ENCODE peak calls at places on chromosomes 3 and 15, in six cellular contexts. G, S, M, H, Y and K are unnamed samples.

GRCh38 chr3:149247025-149247710 is 25.5 kb upstream of the CP start:
- DNase-seq in G (no peak), S (no peak), M (peak; percentile 61), H (no peak), Y (no peak), K (no peak)

GRCh38 chr15:33064878-33065277 is 129.6 kb downstream of the FMN1 start:
- DNase-seq in G (no peak), S (no peak), M (peak; percentile 64), H (no peak), Y (peak; percentile 10), K (no peak)

GRCh38 chr15:66864871-66865281 is 162.8 kb downstream of the SMAD6 start:
- DNase-seq in G (no peak), S (no peak), M (no peak), H (no peak), Y (no peak), K (no peak)

GRCh38 chr15:39255760-39256159 is 325.1 kb upstream of the THBS1 start:
- DNase-seq in G (no peak), S (no peak), M (no peak), H (no peak), Y (no peak), K (no peak)

GRCh38 chr3:106006001-106006400 is 137.2 kb upstream of the CBLB start:
- DNase-seq in G (no peak), S (peak; percentile 19), M (peak; percentile 29), H (no peak), Y (no peak), K (no peak)

GRCh38 chr3:184593923-184594303 is 32.3 kb downstream of the EPHB3 start:
- DNase-seq in G (no peak), S (no peak), M (no peak), H (no peak), Y (no peak), K (no peak)

GRCh38 chr3:57029924-57030323 is 30.5 kb upstream of the SPATA12 start:
- DNase-seq in G (no peak), S (no peak), M (no peak), H (no peak), Y (no peak), K (no peak)

GRCh38 chr15:38685686-38686339 is 121.2 kb upstream of the RASGRP1 start:
- DNase-seq in G (no peak), S (no peak), M (no peak), H (no peak), Y (no peak), K (no peak)

GRCh38 chr15:27767918-27768640 is 331.0 kb downstream of the OCA2 start:
- DNase-seq in G (no peak), S (no peak), M (no peak), H (no peak), Y (no peak), K (no peak)

GRCh38 chr15:68479406-68479805 is 47.4 kb upstream of the ITGA11 start:
- DNase-seq in G (peak; percentile 77), S (peak; percentile 52), M (peak; percentile 61), H (no peak), Y (peak; percentile 97), K (no peak)

GRCh38 chr15:92901053-92901761 is 1.1 kb downstream of the CHD2 start:
- DNase-seq in G (no peak), S (no peak), M (peak; percentile 55), H (no peak), Y (no peak), K (no peak)

GRCh38 chr3:177597325-177598109 is 400.2 kb upstream of the TBL1XR1 start:
- DNase-seq in G (peak; percentile 45), S (peak; percentile 55), M (peak; percentile 95), H (peak; percentile 46), Y (peak; percentile 77), K (peak; percentile 61)

GRCh38 chr3:175335229-175335628 is 476.1 kb downstream of the NAALADL2 start:
- DNase-seq in G (no peak), S (no peak), M (no peak), H (no peak), Y (peak; percentile 90), K (no peak)

GRCh38 chr3:82055792-82056191 is 294.3 kb upstream of the GBE1 start:
- DNase-seq in G (no peak), S (no peak), M (peak; percentile 47), H (no peak), Y (no peak), K (no peak)

GRCh38 chr15:89531796-89532537 is 35.6 kb upstream of the RHCG start:
- DNase-seq in G (no peak), S (no peak), M (no peak), H (no peak), Y (no peak), K (no peak)

GRCh38 chr15:85579011-85579701 is 198.8 kb downstream of the AKAP13 start:
- DNase-seq in G (peak; percentile 73), S (no peak), M (no peak), H (no peak), Y (no peak), K (no peak)

GRCh38 chr3:38454179-38454883 is 641 bp downstream of the ACVR2B start:
- DNase-seq in G (no peak), S (peak; percentile 46), M (peak; percentile 5), H (peak; percentile 50), Y (no peak), K (no peak)

GRCh38 chr3:67030785-67031740 is 33.0 kb downstream of the KBTBD8 start:
- DNase-seq in G (no peak), S (no peak), M (no peak), H (no peak), Y (no peak), K (no peak)

GRCh38 chr15:20645956-20646355 is 104.4 kb upstream of the GOLGA6L6 start:
- DNase-seq in G (peak; percentile 42), S (no peak), M (no peak), H (no peak), Y (no peak), K (no peak)

GRCh38 chr3:114178770-114179368 is at the start of gene DRD3:
- DNase-seq in G (no peak), S (no peak), M (peak; percentile 59), H (no peak), Y (no peak), K (peak; percentile 14)

GRCh38 chr15:41331281-41331680 is 1.1 kb downstream of the OIP5 start:
- DNase-seq in G (no peak), S (no peak), M (no peak), H (no peak), Y (no peak), K (no peak)

DNA sequence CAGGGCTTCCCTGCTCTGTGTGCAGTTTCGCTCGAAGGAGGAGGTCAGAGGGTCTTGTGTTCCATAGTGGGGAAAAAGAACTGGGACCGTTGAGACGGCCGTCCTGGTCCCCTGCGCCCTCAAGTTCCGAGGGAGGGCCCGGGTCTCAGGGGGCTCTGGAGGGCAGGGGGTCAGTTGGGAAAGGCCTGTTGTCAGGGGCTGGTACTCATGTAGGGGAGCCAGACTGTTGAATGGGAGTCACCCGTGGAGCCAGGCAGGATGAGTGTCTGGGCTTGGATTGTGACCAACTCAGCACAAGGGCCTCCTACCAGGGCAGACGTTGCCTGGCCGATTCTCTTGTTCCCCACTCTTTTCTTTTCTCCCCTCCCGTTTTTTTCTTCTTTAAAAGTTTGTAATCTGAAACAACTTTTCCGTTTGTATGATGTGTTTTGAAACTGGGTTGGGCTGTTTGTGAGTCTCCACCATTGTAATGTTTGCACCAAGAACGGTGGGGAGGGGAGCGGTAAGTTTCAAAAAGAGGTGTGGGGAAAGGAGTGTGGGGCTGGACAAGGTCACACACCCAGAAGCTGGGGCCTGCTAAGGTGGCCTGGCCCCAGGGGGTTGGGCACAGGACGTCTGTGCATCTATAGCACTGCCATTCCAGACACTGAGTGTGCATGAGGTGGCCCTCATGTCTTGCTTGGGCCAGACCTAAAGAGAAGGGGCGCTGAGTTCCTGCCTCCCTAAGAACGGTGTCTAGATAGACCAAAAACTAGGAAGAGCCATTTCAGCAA is 1.1 kb downstream of the CMTM7 start:
- DNase-seq in G (peak; percentile 56), S (peak; percentile 62), M (peak; percentile 67), H (no peak), Y (no peak), K (no peak)
- H3K4me3 ChIP-seq in G (peak overlapping the region; percentile 78), S (peak overlapping the region; percentile 66), M (peak overlapping the region; percentile 63), H (peak overlapping the region; percentile 61), Y (peak overlapping the region; percentile 74), K (peak overlapping the region; percentile 73)

DNA sequence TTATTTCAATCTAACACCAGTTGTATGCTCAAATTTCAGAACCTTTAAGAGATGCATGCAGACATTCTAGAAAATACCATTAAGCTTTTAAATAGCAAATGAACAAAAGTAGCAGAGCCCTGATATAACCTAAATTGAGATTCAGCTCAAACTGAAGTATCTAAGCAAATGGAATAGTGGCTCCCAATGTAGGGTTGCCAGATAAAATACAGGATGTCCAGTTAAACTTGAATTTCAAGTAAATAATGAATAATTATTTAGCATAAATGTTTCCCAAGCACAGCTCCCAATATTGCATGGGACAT is 171.1 kb upstream of the ATP11B start:
- DNase-seq in G (no peak), S (no peak), M (no peak), H (no peak), Y (no peak), K (no peak)
- TF ChIP-seq CTCF in G (no peak), S (no peak), M (no peak), H (no peak), Y (no peak), K (no peak)

DNA sequence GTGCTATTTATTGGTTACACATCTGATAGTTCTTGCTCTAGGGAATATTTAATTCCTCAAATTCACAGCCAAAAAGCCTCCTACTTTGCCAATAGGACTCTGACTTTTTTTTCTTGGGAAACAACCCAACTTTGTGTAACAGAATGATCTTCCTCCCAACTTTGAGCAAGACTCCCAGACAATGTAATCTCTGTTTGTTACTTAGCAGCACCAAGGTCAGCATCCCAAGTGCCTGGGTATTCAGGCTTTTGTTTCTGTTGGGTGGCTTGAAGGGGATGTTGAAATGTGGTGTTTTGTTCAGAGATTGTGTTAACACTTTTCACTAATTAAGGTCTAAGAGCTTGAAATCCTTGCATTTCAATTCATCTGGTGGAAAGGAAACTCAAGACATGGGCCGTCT is 115.8 kb downstream of the ADAMTS9 start:
- DNase-seq in G (no peak), S (no peak), M (no peak), H (no peak), Y (no peak), K (no peak)
- H3K4me3 ChIP-seq in G (no peak overlapping the region), S (no peak overlapping the region), M (no peak overlapping the region), H (no peak overlapping the region), Y (no peak overlapping the region), K (no peak overlapping the region)

GRCh38 chr15:99928429-99928981 is 195.3 kb upstream of the LYSMD4 start:
- DNase-seq in G (peak; percentile 87), S (peak; percentile 80), M (peak; percentile 75), H (peak; percentile 85), Y (no peak), K (peak; percentile 4)
- TF ChIP-seq CTCF in G (peak; percentile 69), S (peak; percentile 59), M (peak; percentile 52), H (peak; percentile 41), Y (peak; percentile 64), K (peak; percentile 43)

GRCh38 chr3:186963636-186964035 is 33.3 kb downstream of the ST6GAL1 start:
- DNase-seq in G (no peak), S (no peak), M (no peak), H (no peak), Y (no peak), K (no peak)
- H3K4me3 ChIP-seq in G (no peak overlapping the region), S (no peak overlapping the region), M (no peak overlapping the region), H (no peak overlapping the region), Y (no peak overlapping the region), K (no peak overlapping the region)